ENCODE peak calls at places on chromosomes 4 and X, in nine cellular contexts. One of them, this sample, is unnamed.
A peak's percentile ranks its signal among the peaks of the same experiment; 100 is the strongest.

GRCh38 chrX:43728002-43728401 is 71.9 kb downstream of the MAOA start:
- DNase-seq in HFF-Myc: no peak
- DNase-seq in heart left ventricle: no peak
- DNase-seq in AG10803: no peak
- DNase-seq in kidney: no peak
- DNase-seq in activated CD8-positive, alpha-beta T cell treated with anti-CD3 and anti-CD28 coated beads for 36 hours: no peak
- DNase-seq in fibroblast of mammary gland: no peak
- DNase-seq in heart right ventricle: no peak
- DNase-seq in pancreas: no peak
- DNase-seq in this sample: no peak

GRCh38 chr4:53012738-53013137 is 150.6 kb downstream of the RASL11B start:
- DNase-seq in activated CD8-positive, alpha-beta T cell treated with anti-CD3 and anti-CD28 coated beads for 36 hours: peak; percentile 13
- DNase-seq in heart right ventricle: no peak
- DNase-seq in kidney: no peak
- DNase-seq in HFF-Myc: no peak
- DNase-seq in heart left ventricle: no peak
- DNase-seq in fibroblast of mammary gland: peak; percentile 69
- DNase-seq in pancreas: no peak
- DNase-seq in AG10803: peak; percentile 74
- DNase-seq in this sample: no peak

GRCh38 chr4:143099693-143100092 is 85.0 kb upstream of the USP38 start:
- DNase-seq in AG10803: no peak
- DNase-seq in kidney: no peak
- DNase-seq in heart left ventricle: no peak
- DNase-seq in fibroblast of mammary gland: no peak
- DNase-seq in pancreas: no peak
- DNase-seq in HFF-Myc: no peak
- DNase-seq in activated CD8-positive, alpha-beta T cell treated with anti-CD3 and anti-CD28 coated beads for 36 hours: no peak
- DNase-seq in heart right ventricle: no peak
- DNase-seq in this sample: no peak

GRCh38 chrX:1679238-1679637 is 64.4 kb downstream of the ASMT start:
- DNase-seq in fibroblast of mammary gland: peak; percentile 22
- DNase-seq in heart right ventricle: no peak
- DNase-seq in HFF-Myc: no peak
- DNase-seq in AG10803: peak; percentile 32
- DNase-seq in kidney: no peak
- DNase-seq in pancreas: no peak
- DNase-seq in activated CD8-positive, alpha-beta T cell treated with anti-CD3 and anti-CD28 coated beads for 36 hours: peak; percentile 63
- DNase-seq in heart left ventricle: no peak
- DNase-seq in this sample: no peak

GRCh38 chr4:825969-826330 is at the start of gene CPLX1:
- DNase-seq in pancreas: peak; percentile 41
- DNase-seq in heart left ventricle: no peak
- DNase-seq in fibroblast of mammary gland: no peak
- DNase-seq in AG10803: no peak
- DNase-seq in HFF-Myc: no peak
- DNase-seq in heart right ventricle: no peak
- DNase-seq in activated CD8-positive, alpha-beta T cell treated with anti-CD3 and anti-CD28 coated beads for 36 hours: no peak
- DNase-seq in kidney: peak; percentile 59
- DNase-seq in this sample: no peak

GRCh38 chr4:120923201-120923522 is 636 bp upstream of the PRDM5 start:
- DNase-seq in heart left ventricle: no peak
- DNase-seq in pancreas: no peak
- DNase-seq in kidney: no peak
- DNase-seq in heart right ventricle: no peak
- DNase-seq in AG10803: no peak
- DNase-seq in fibroblast of mammary gland: no peak
- DNase-seq in HFF-Myc: no peak
- DNase-seq in activated CD8-positive, alpha-beta T cell treated with anti-CD3 and anti-CD28 coated beads for 36 hours: peak; percentile 56
- DNase-seq in this sample: no peak

GRCh38 chrX:57918750-57919436 is 8.6 kb upstream of the ZXDA start:
- DNase-seq in pancreas: peak; percentile 43
- DNase-seq in activated CD8-positive, alpha-beta T cell treated with anti-CD3 and anti-CD28 coated beads for 36 hours: peak; percentile 16
- DNase-seq in heart right ventricle: peak; percentile 23
- DNase-seq in kidney: peak; percentile 30
- DNase-seq in AG10803: peak; percentile 52
- DNase-seq in HFF-Myc: no peak
- DNase-seq in heart left ventricle: peak; percentile 10
- DNase-seq in fibroblast of mammary gland: peak; percentile 51
- DNase-seq in this sample: no peak

GRCh38 chr4:156312261-156312847 is 358.7 kb upstream of the CTSO start:
- DNase-seq in heart left ventricle: no peak
- DNase-seq in fibroblast of mammary gland: peak; percentile 7
- DNase-seq in heart right ventricle: no peak
- DNase-seq in AG10803: peak; percentile 36
- DNase-seq in activated CD8-positive, alpha-beta T cell treated with anti-CD3 and anti-CD28 coated beads for 36 hours: no peak
- DNase-seq in pancreas: no peak
- DNase-seq in kidney: no peak
- DNase-seq in HFF-Myc: no peak
- DNase-seq in this sample: no peak

GRCh38 chr4:180860136-180860720 is 1383.0 kb upstream of the TENM3 start:
- DNase-seq in activated CD8-positive, alpha-beta T cell treated with anti-CD3 and anti-CD28 coated beads for 36 hours: no peak
- DNase-seq in heart left ventricle: no peak
- DNase-seq in AG10803: no peak
- DNase-seq in fibroblast of mammary gland: no peak
- DNase-seq in pancreas: no peak
- DNase-seq in kidney: no peak
- DNase-seq in HFF-Myc: no peak
- DNase-seq in heart right ventricle: no peak
- DNase-seq in this sample: no peak

GRCh38 chrX:129043138-129043537 is 480.2 kb downstream of the SMARCA1 start:
- DNase-seq in pancreas: no peak
- DNase-seq in fibroblast of mammary gland: no peak
- DNase-seq in HFF-Myc: no peak
- DNase-seq in AG10803: no peak
- DNase-seq in kidney: no peak
- DNase-seq in heart right ventricle: no peak
- DNase-seq in activated CD8-positive, alpha-beta T cell treated with anti-CD3 and anti-CD28 coated beads for 36 hours: no peak
- DNase-seq in heart left ventricle: no peak
- DNase-seq in this sample: no peak

GRCh38 chr4:98338761-98339438 is 77.7 kb downstream of the RAP1GDS1 start:
- DNase-seq in pancreas: no peak
- DNase-seq in kidney: no peak
- DNase-seq in AG10803: no peak
- DNase-seq in HFF-Myc: no peak
- DNase-seq in heart left ventricle: no peak
- DNase-seq in activated CD8-positive, alpha-beta T cell treated with anti-CD3 and anti-CD28 coated beads for 36 hours: no peak
- DNase-seq in heart right ventricle: no peak
- DNase-seq in fibroblast of mammary gland: no peak
- DNase-seq in this sample: no peak

GRCh38 chr4:57154191-57154590 is 44.0 kb upstream of the IGFBP7 start:
- DNase-seq in HFF-Myc: no peak
- DNase-seq in kidney: no peak
- DNase-seq in heart left ventricle: no peak
- DNase-seq in heart right ventricle: no peak
- DNase-seq in activated CD8-positive, alpha-beta T cell treated with anti-CD3 and anti-CD28 coated beads for 36 hours: no peak
- DNase-seq in AG10803: peak; percentile 8
- DNase-seq in fibroblast of mammary gland: no peak
- DNase-seq in pancreas: no peak
- DNase-seq in this sample: no peak

GRCh38 chrX:826448-826847 is 195.9 kb downstream of the SHOX start:
- DNase-seq in heart right ventricle: no peak
- DNase-seq in AG10803: no peak
- DNase-seq in pancreas: no peak
- DNase-seq in heart left ventricle: no peak
- DNase-seq in kidney: no peak
- DNase-seq in fibroblast of mammary gland: peak; percentile 18
- DNase-seq in activated CD8-positive, alpha-beta T cell treated with anti-CD3 and anti-CD28 coated beads for 36 hours: no peak
- DNase-seq in HFF-Myc: peak; percentile 14
- DNase-seq in this sample: no peak

GRCh38 chrX:19543951-19544359 is 28.6 kb upstream of the MAP3K15 start:
- DNase-seq in fibroblast of mammary gland: no peak
- DNase-seq in heart right ventricle: peak; percentile 11
- DNase-seq in pancreas: no peak
- DNase-seq in heart left ventricle: no peak
- DNase-seq in AG10803: no peak
- DNase-seq in kidney: no peak
- DNase-seq in activated CD8-positive, alpha-beta T cell treated with anti-CD3 and anti-CD28 coated beads for 36 hours: no peak
- DNase-seq in HFF-Myc: no peak
- DNase-seq in this sample: no peak

GRCh38 chrX:148499638-148500427 is 584 bp upstream of the AFF2 start:
- DNase-seq in pancreas: no peak
- DNase-seq in AG10803: no peak
- DNase-seq in heart right ventricle: no peak
- DNase-seq in heart left ventricle: no peak
- DNase-seq in kidney: peak; percentile 50
- DNase-seq in fibroblast of mammary gland: no peak
- DNase-seq in activated CD8-positive, alpha-beta T cell treated with anti-CD3 and anti-CD28 coated beads for 36 hours: no peak
- DNase-seq in HFF-Myc: no peak
- DNase-seq in this sample: peak; percentile 83

GRCh38 chr4:176726803-176727202 is 65.9 kb downstream of the VEGFC start:
- DNase-seq in heart right ventricle: no peak
- DNase-seq in heart left ventricle: no peak
- DNase-seq in AG10803: no peak
- DNase-seq in pancreas: no peak
- DNase-seq in activated CD8-positive, alpha-beta T cell treated with anti-CD3 and anti-CD28 coated beads for 36 hours: no peak
- DNase-seq in fibroblast of mammary gland: peak; percentile 78
- DNase-seq in kidney: no peak
- DNase-seq in HFF-Myc: peak; percentile 10
- DNase-seq in this sample: no peak

GRCh38 chr4:168574581-168575295 is 77.9 kb downstream of the PALLD start:
- DNase-seq in heart left ventricle: no peak
- DNase-seq in heart right ventricle: no peak
- DNase-seq in pancreas: no peak
- DNase-seq in kidney: no peak
- DNase-seq in fibroblast of mammary gland: peak; percentile 55
- DNase-seq in HFF-Myc: no peak
- DNase-seq in activated CD8-positive, alpha-beta T cell treated with anti-CD3 and anti-CD28 coated beads for 36 hours: no peak
- DNase-seq in AG10803: no peak
- DNase-seq in this sample: no peak

GRCh38 chr4:100311181-100311580 is 120.9 kb upstream of the DDIT4L start:
- DNase-seq in HFF-Myc: no peak
- DNase-seq in heart left ventricle: no peak
- DNase-seq in heart right ventricle: no peak
- DNase-seq in fibroblast of mammary gland: no peak
- DNase-seq in activated CD8-positive, alpha-beta T cell treated with anti-CD3 and anti-CD28 coated beads for 36 hours: no peak
- DNase-seq in kidney: no peak
- DNase-seq in pancreas: no peak
- DNase-seq in AG10803: no peak
- DNase-seq in this sample: no peak

GRCh38 chr4:161256716-161257115 is 907.1 kb downstream of the FSTL5 start:
- DNase-seq in activated CD8-positive, alpha-beta T cell treated with anti-CD3 and anti-CD28 coated beads for 36 hours: no peak
- DNase-seq in heart right ventricle: no peak
- DNase-seq in pancreas: no peak
- DNase-seq in kidney: no peak
- DNase-seq in AG10803: no peak
- DNase-seq in HFF-Myc: no peak
- DNase-seq in heart left ventricle: no peak
- DNase-seq in fibroblast of mammary gland: no peak
- DNase-seq in this sample: no peak

GRCh38 chrX:135454816-135455215 is 33.1 kb downstream of the SMIM10L2A start:
- DNase-seq in kidney: no peak
- DNase-seq in HFF-Myc: no peak
- DNase-seq in heart right ventricle: peak; percentile 18
- DNase-seq in pancreas: no peak
- DNase-seq in AG10803: no peak
- DNase-seq in activated CD8-positive, alpha-beta T cell treated with anti-CD3 and anti-CD28 coated beads for 36 hours: no peak
- DNase-seq in fibroblast of mammary gland: no peak
- DNase-seq in heart left ventricle: peak; percentile 14
- DNase-seq in this sample: no peak

GRCh38 chrX:135449637-135450550 is 28.1 kb downstream of the SMIM10L2A start:
- DNase-seq in AG10803: no peak
- DNase-seq in fibroblast of mammary gland: no peak
- DNase-seq in activated CD8-positive, alpha-beta T cell treated with anti-CD3 and anti-CD28 coated beads for 36 hours: no peak
- DNase-seq in HFF-Myc: no peak
- DNase-seq in pancreas: no peak
- DNase-seq in kidney: peak; percentile 68
- DNase-seq in heart left ventricle: no peak
- DNase-seq in heart right ventricle: no peak
- DNase-seq in this sample: no peak

GRCh38 chrX:135453381-135453780 is 31.6 kb downstream of the SMIM10L2A start:
- DNase-seq in heart right ventricle: no peak
- DNase-seq in fibroblast of mammary gland: no peak
- DNase-seq in activated CD8-positive, alpha-beta T cell treated with anti-CD3 and anti-CD28 coated beads for 36 hours: no peak
- DNase-seq in AG10803: no peak
- DNase-seq in pancreas: no peak
- DNase-seq in heart left ventricle: no peak
- DNase-seq in HFF-Myc: no peak
- DNase-seq in kidney: no peak
- DNase-seq in this sample: no peak
- TF ChIP-seq CTCF in heart right ventricle: no peak
- TF ChIP-seq CTCF in fibroblast of mammary gland: no peak
- TF ChIP-seq CTCF in activated CD8-positive, alpha-beta T cell treated with anti-CD3 and anti-CD28 coated beads for 36 hours: no peak
- TF ChIP-seq CTCF in AG10803: no peak
- TF ChIP-seq CTCF in pancreas: no peak
- TF ChIP-seq CTCF in heart left ventricle: no peak
- TF ChIP-seq CTCF in HFF-Myc: no peak
- TF ChIP-seq CTCF in kidney: no peak
- TF ChIP-seq CTCF in this sample: no peak

GRCh38 chr4:20299515-20299914 is 47.8 kb downstream of the SLIT2 start:
- DNase-seq in heart left ventricle: no peak
- DNase-seq in heart right ventricle: no peak
- DNase-seq in AG10803: peak; percentile 41
- DNase-seq in fibroblast of mammary gland: peak; percentile 68
- DNase-seq in kidney: no peak
- DNase-seq in pancreas: no peak
- DNase-seq in HFF-Myc: no peak
- DNase-seq in activated CD8-positive, alpha-beta T cell treated with anti-CD3 and anti-CD28 coated beads for 36 hours: no peak
- DNase-seq in this sample: no peak
- TF ChIP-seq CTCF in heart left ventricle: peak; percentile 25
- TF ChIP-seq CTCF in heart right ventricle: peak; percentile 52
- TF ChIP-seq CTCF in AG10803: peak; percentile 54
- TF ChIP-seq CTCF in fibroblast of mammary gland: peak; percentile 60
- TF ChIP-seq CTCF in kidney: peak; percentile 35
- TF ChIP-seq CTCF in pancreas: peak; percentile 11
- TF ChIP-seq CTCF in HFF-Myc: no peak
- TF ChIP-seq CTCF in activated CD8-positive, alpha-beta T cell treated with anti-CD3 and anti-CD28 coated beads for 36 hours: no peak
- TF ChIP-seq CTCF in this sample: peak; percentile 80

GRCh38 chr4:154344686-154345085 is 146.9 kb downstream of the DCHS2 start:
- DNase-seq in activated CD8-positive, alpha-beta T cell treated with anti-CD3 and anti-CD28 coated beads for 36 hours: no peak
- DNase-seq in heart left ventricle: no peak
- DNase-seq in fibroblast of mammary gland: no peak
- DNase-seq in heart right ventricle: no peak
- DNase-seq in kidney: no peak
- DNase-seq in HFF-Myc: no peak
- DNase-seq in pancreas: no peak
- DNase-seq in AG10803: no peak
- DNase-seq in this sample: no peak
- TF ChIP-seq CTCF in activated CD8-positive, alpha-beta T cell treated with anti-CD3 and anti-CD28 coated beads for 36 hours: no peak
- TF ChIP-seq CTCF in heart left ventricle: no peak
- TF ChIP-seq CTCF in fibroblast of mammary gland: no peak
- TF ChIP-seq CTCF in heart right ventricle: no peak
- TF ChIP-seq CTCF in kidney: no peak
- TF ChIP-seq CTCF in HFF-Myc: no peak
- TF ChIP-seq CTCF in pancreas: no peak
- TF ChIP-seq CTCF in AG10803: no peak
- TF ChIP-seq CTCF in this sample: peak; percentile 20

DNA sequence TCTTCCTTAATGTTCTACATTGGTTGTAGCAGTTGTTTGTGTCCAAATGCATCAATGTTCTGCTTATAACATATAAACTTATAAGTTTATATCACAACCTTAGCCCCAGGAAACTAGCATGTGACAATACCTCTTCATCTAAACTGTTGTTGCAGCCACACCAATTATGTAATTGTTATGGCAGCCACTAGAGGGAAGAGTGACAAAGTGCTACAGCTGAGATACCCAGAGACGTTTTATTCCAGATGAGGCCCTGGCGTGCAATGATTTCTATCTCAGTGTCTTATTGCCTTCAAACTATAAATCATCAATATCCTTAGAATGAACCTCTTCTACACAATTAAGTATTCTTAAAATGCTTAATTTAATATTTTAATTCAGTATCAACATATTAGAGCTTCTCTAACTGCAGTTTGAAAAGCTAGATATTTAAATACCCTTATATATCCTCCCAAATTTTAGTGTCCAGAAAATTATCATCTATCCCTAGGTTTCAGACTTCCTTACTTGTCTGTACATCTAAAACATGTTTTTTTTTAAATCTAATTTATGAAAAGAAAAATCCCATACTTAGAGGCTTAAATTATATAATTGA is 171.6 kb downstream of the PCDH10 start:
- DNase-seq in AG10803: no peak
- DNase-seq in pancreas: no peak
- DNase-seq in activated CD8-positive, alpha-beta T cell treated with anti-CD3 and anti-CD28 coated beads for 36 hours: no peak
- DNase-seq in kidney: no peak
- DNase-seq in fibroblast of mammary gland: peak; percentile 12
- DNase-seq in HFF-Myc: no peak
- DNase-seq in heart right ventricle: no peak
- DNase-seq in heart left ventricle: no peak
- DNase-seq in this sample: no peak
- TF ChIP-seq CTCF in AG10803: peak; percentile 19
- TF ChIP-seq CTCF in pancreas: no peak
- TF ChIP-seq CTCF in activated CD8-positive, alpha-beta T cell treated with anti-CD3 and anti-CD28 coated beads for 36 hours: peak; percentile 47
- TF ChIP-seq CTCF in kidney: peak; percentile 28
- TF ChIP-seq CTCF in fibroblast of mammary gland: peak; percentile 44
- TF ChIP-seq CTCF in HFF-Myc: peak; percentile 36
- TF ChIP-seq CTCF in heart right ventricle: peak; percentile 53
- TF ChIP-seq CTCF in heart left ventricle: peak; percentile 17
- TF ChIP-seq CTCF in this sample: peak; percentile 86

This sample was measured in chondrocyte.